ENCODE peak calls at places on chromosomes 12 and 14, in eight cellular contexts. One of them, this sample, is unnamed.

GRCh38 chr12:15910864-15911696 is at the start of gene DERA:
- DNase-seq in colonic mucosa: peak; percentile 90
- DNase-seq in brain microvascular endothelial cell: peak; percentile 43
- DNase-seq in NT2/D1: peak; percentile 95
- DNase-seq in HS-5: peak; percentile 28
- DNase-seq in effector memory CD4-positive, alpha-beta T cell: peak; percentile 48
- DNase-seq in endothelial cell: peak; percentile 87
- DNase-seq in foreskin fibroblast: peak; percentile 93
- DNase-seq in this sample: no peak

GRCh38 chr12:52258335-52258901 is 16.0 kb upstream of the KRT86 start:
- DNase-seq in colonic mucosa: no peak
- DNase-seq in brain microvascular endothelial cell: no peak
- DNase-seq in NT2/D1: no peak
- DNase-seq in HS-5: no peak
- DNase-seq in effector memory CD4-positive, alpha-beta T cell: no peak
- DNase-seq in endothelial cell: peak; percentile 60
- DNase-seq in foreskin fibroblast: peak; percentile 68
- DNase-seq in this sample: no peak

GRCh38 chr14:81219821-81220487 is 805 bp downstream of the GTF2A1 start:
- DNase-seq in colonic mucosa: peak; percentile 34
- DNase-seq in brain microvascular endothelial cell: peak; percentile 2
- DNase-seq in NT2/D1: no peak
- DNase-seq in HS-5: no peak
- DNase-seq in effector memory CD4-positive, alpha-beta T cell: peak; percentile 26
- DNase-seq in endothelial cell: peak; percentile 33
- DNase-seq in foreskin fibroblast: peak; percentile 60
- DNase-seq in this sample: no peak

GRCh38 chr12:68871899-68872298 is 61.1 kb downstream of the CPM start:
- DNase-seq in colonic mucosa: no peak
- DNase-seq in brain microvascular endothelial cell: peak; percentile 16
- DNase-seq in NT2/D1: peak; percentile 39
- DNase-seq in HS-5: no peak
- DNase-seq in effector memory CD4-positive, alpha-beta T cell: no peak
- DNase-seq in endothelial cell: peak; percentile 12
- DNase-seq in foreskin fibroblast: no peak
- DNase-seq in this sample: no peak

GRCh38 chr12:70571705-70572269 is 65.4 kb downstream of the PTPRB start:
- DNase-seq in colonic mucosa: no peak
- DNase-seq in brain microvascular endothelial cell: no peak
- DNase-seq in NT2/D1: no peak
- DNase-seq in HS-5: no peak
- DNase-seq in effector memory CD4-positive, alpha-beta T cell: no peak
- DNase-seq in endothelial cell: no peak
- DNase-seq in foreskin fibroblast: peak; percentile 9
- DNase-seq in this sample: no peak

GRCh38 chr12:53182836-53183235 is 2.1 kb upstream of the CSAD start:
- DNase-seq in colonic mucosa: peak; percentile 47
- DNase-seq in brain microvascular endothelial cell: no peak
- DNase-seq in NT2/D1: no peak
- DNase-seq in HS-5: no peak
- DNase-seq in effector memory CD4-positive, alpha-beta T cell: no peak
- DNase-seq in endothelial cell: no peak
- DNase-seq in foreskin fibroblast: no peak
- DNase-seq in this sample: no peak

GRCh38 chr12:3416159-3416558 is 74.8 kb upstream of the PRMT8 start:
- DNase-seq in colonic mucosa: no peak
- DNase-seq in brain microvascular endothelial cell: no peak
- DNase-seq in NT2/D1: no peak
- DNase-seq in HS-5: no peak
- DNase-seq in effector memory CD4-positive, alpha-beta T cell: no peak
- DNase-seq in endothelial cell: no peak
- DNase-seq in foreskin fibroblast: no peak
- DNase-seq in this sample: no peak

GRCh38 chr14:65098586-65098985 is 3.7 kb downstream of the MAX start:
- DNase-seq in colonic mucosa: no peak
- DNase-seq in brain microvascular endothelial cell: no peak
- DNase-seq in NT2/D1: no peak
- DNase-seq in HS-5: no peak
- DNase-seq in effector memory CD4-positive, alpha-beta T cell: no peak
- DNase-seq in endothelial cell: no peak
- DNase-seq in foreskin fibroblast: no peak
- DNase-seq in this sample: no peak

GRCh38 chr12:52349196-52349595 is 18.1 kb downstream of the KRT85 start:
- DNase-seq in colonic mucosa: no peak
- DNase-seq in brain microvascular endothelial cell: no peak
- DNase-seq in NT2/D1: no peak
- DNase-seq in HS-5: no peak
- DNase-seq in effector memory CD4-positive, alpha-beta T cell: no peak
- DNase-seq in endothelial cell: no peak
- DNase-seq in foreskin fibroblast: no peak
- DNase-seq in this sample: no peak

GRCh38 chr12:63867026-63867425 is 22.5 kb downstream of the SRGAP1 start:
- DNase-seq in colonic mucosa: no peak
- DNase-seq in brain microvascular endothelial cell: no peak
- DNase-seq in NT2/D1: no peak
- DNase-seq in HS-5: no peak
- DNase-seq in effector memory CD4-positive, alpha-beta T cell: no peak
- DNase-seq in endothelial cell: no peak
- DNase-seq in foreskin fibroblast: no peak
- DNase-seq in this sample: no peak

GRCh38 chr14:54818201-54819133 is 84.2 kb downstream of the GCH1 start:
- DNase-seq in colonic mucosa: no peak
- DNase-seq in brain microvascular endothelial cell: peak; percentile 68
- DNase-seq in NT2/D1: no peak
- DNase-seq in HS-5: peak; percentile 18
- DNase-seq in effector memory CD4-positive, alpha-beta T cell: no peak
- DNase-seq in endothelial cell: no peak
- DNase-seq in foreskin fibroblast: peak; percentile 75
- DNase-seq in this sample: no peak

GRCh38 chr14:92633724-92634123 is 114.7 kb downstream of the LGMN start:
- DNase-seq in colonic mucosa: no peak
- DNase-seq in brain microvascular endothelial cell: no peak
- DNase-seq in NT2/D1: no peak
- DNase-seq in HS-5: no peak
- DNase-seq in effector memory CD4-positive, alpha-beta T cell: no peak
- DNase-seq in endothelial cell: no peak
- DNase-seq in foreskin fibroblast: peak; percentile 42
- DNase-seq in this sample: no peak

GRCh38 chr14:99818503-99819036 is 25.4 kb downstream of the EML1 start:
- DNase-seq in colonic mucosa: no peak
- DNase-seq in brain microvascular endothelial cell: no peak
- DNase-seq in NT2/D1: no peak
- DNase-seq in HS-5: no peak
- DNase-seq in effector memory CD4-positive, alpha-beta T cell: no peak
- DNase-seq in endothelial cell: no peak
- DNase-seq in foreskin fibroblast: peak; percentile 9
- DNase-seq in this sample: no peak

GRCh38 chr12:85733984-85734383 is 102.2 kb downstream of the RASSF9 start:
- DNase-seq in colonic mucosa: no peak
- DNase-seq in brain microvascular endothelial cell: no peak
- DNase-seq in NT2/D1: no peak
- DNase-seq in HS-5: no peak
- DNase-seq in effector memory CD4-positive, alpha-beta T cell: no peak
- DNase-seq in endothelial cell: no peak
- DNase-seq in foreskin fibroblast: peak; percentile 39
- DNase-seq in this sample: no peak

GRCh38 chr14:24094839-24095195 is 706 bp downstream of the PCK2 start:
- DNase-seq in colonic mucosa: no peak
- DNase-seq in brain microvascular endothelial cell: no peak
- DNase-seq in NT2/D1: no peak
- DNase-seq in HS-5: no peak
- DNase-seq in effector memory CD4-positive, alpha-beta T cell: no peak
- DNase-seq in endothelial cell: peak; percentile 13
- DNase-seq in foreskin fibroblast: no peak
- DNase-seq in this sample: no peak

This sample was measured in iPS DF 6.9.